ENCODE peak calls at places on chromosome 21, in five cellular contexts. H is WTC11; I is mucosa of gallbladder; P is left lobe of liver; E is effector memory CD4-positive, alpha-beta T cell. T is an unnamed sample.

GRCh38 chr21:45508607-45509565 is 33.4 kb downstream of the SLC19A1 start:
- DNase-seq in H (no peak), I (no peak), P (peak; percentile 85), E (no peak), T (no peak)

GRCh38 chr21:44273046-44273445 is 11.3 kb upstream of the DNMT3L start:
- DNase-seq in H (no peak), I (no peak), P (no peak), E (no peak), T (no peak)

GRCh38 chr21:42124826-42125570 is 53.9 kb downstream of the UMODL1 start:
- DNase-seq in H (no peak), I (no peak), P (no peak), E (no peak), T (no peak)

GRCh38 chr21:41429925-41430491 is 4.0 kb downstream of the MX1 start:
- DNase-seq in H (no peak), I (no peak), P (no peak), E (no peak), T (no peak)

GRCh38 chr21:43207868-43208267 is 39.1 kb downstream of the CRYAA start:
- DNase-seq in H (peak; percentile 4), I (peak; percentile 9), P (peak; percentile 23), E (no peak), T (no peak)

GRCh38 chr21:31258073-31258472 is 86.0 kb downstream of the TIAM1 start:
- DNase-seq in H (no peak), I (no peak), P (no peak), E (no peak), T (no peak)

GRCh38 chr21:33434770-33435360 is 31.7 kb downstream of the IFNGR2 start:
- DNase-seq in H (no peak), I (no peak), P (no peak), E (no peak), T (peak; percentile 63)

GRCh38 chr21:46150073-46150472 is 5.3 kb downstream of the FTCD start:
- DNase-seq in H (peak; percentile 14), I (no peak), P (peak; percentile 46), E (no peak), T (no peak)